ENCODE peak calls at places on chromosomes 2 and 18, in seven cellular contexts. U, F, E, S, L, T and I are unnamed samples.
A peak's percentile ranks its signal among the peaks of the same experiment; 100 is the strongest.

GRCh38 chr2:208049006-208049405 is 23.7 kb upstream of the PLEKHM3 start:
- DNase-seq in E (no peak), U (no peak), S (no peak), L (no peak), F (no peak), T (no peak), I (no peak)

GRCh38 chr2:240250985-240251847 is 110.8 kb upstream of the OTOS start:
- DNase-seq in E (peak; percentile 97), F (no peak), U (peak; percentile 38), S (peak; percentile 78), L (peak; percentile 94), T (peak; percentile 97), I (no peak)

GRCh38 chr2:176122633-176123482 is at the start of gene HOXD9:
- DNase-seq in L (peak; percentile 91), U (no peak), F (no peak), T (peak; percentile 60), E (peak; percentile 83), S (peak; percentile 67), I (peak; percentile 39)

GRCh38 chr2:41877114-41877513 is 170.7 kb upstream of the PKDCC start:
- DNase-seq in L (no peak), E (no peak), T (no peak), F (no peak), U (no peak), S (no peak), I (no peak)

GRCh38 chr2:48131503-48132293 is 225.4 kb upstream of the FBXO11 start:
- DNase-seq in T (no peak), U (no peak), E (no peak), S (no peak), L (peak; percentile 81), F (no peak), I (no peak)

GRCh38 chr2:207600211-207600610 is 25.0 kb downstream of the METTL21A start:
- DNase-seq in F (no peak), E (no peak), U (no peak), T (no peak), L (peak; percentile 34), S (no peak), I (no peak)

GRCh38 chr2:236943841-236944513 is 141.7 kb upstream of the COPS8 start:
- DNase-seq in E (no peak), U (no peak), S (no peak), F (no peak), T (no peak), L (no peak), I (no peak)

GRCh38 chr2:175228179-175228578 is 46.7 kb upstream of the ATP5MC3 start:
- DNase-seq in S (no peak), L (no peak), U (no peak), F (no peak), T (no peak), E (no peak), I (no peak)

GRCh38 chr2:199379251-199379650 is 78.5 kb downstream of the SATB2 start:
- DNase-seq in E (no peak), F (no peak), T (no peak), L (peak; percentile 42), S (no peak), U (no peak), I (peak; percentile 57)

GRCh38 chr18:48750485-48751175 is 200.1 kb downstream of the SMAD7 start:
- DNase-seq in T (no peak), L (peak; percentile 57), F (no peak), S (no peak), E (no peak), U (no peak), I (no peak)

GRCh38 chr2:37779123-37779522 is 107.7 kb upstream of the CDC42EP3 start:
- DNase-seq in T (no peak), L (no peak), U (no peak), S (no peak), F (no peak), E (no peak), I (no peak)
- H3K27ac ChIP-seq in T (no peak overlapping the region), L (no peak overlapping the region), U (no peak overlapping the region), S (no peak overlapping the region), F (no peak overlapping the region), E (no peak overlapping the region), I (no peak overlapping the region)

DNA sequence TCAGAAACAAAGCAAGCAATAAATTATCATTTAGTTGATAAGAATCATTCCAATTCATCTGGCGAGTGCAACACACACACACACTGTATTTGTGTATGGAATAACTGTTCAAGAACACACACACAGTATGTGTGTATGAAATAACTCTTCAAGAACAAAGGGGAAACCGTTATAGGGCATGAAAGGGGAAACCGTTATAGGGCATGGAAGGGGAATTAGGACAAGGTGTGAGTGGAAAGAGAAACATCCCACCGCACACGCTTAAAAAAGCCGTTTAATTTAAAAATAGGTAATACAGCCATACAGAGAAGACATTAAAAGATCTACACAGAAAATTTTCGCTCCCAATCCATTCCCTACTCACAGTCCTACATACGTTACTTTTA is 607 bp upstream of the TSN start:
- DNase-seq in E (no peak), L (no peak), S (no peak), U (no peak), F (no peak), T (no peak), I (no peak)
- H3K27ac ChIP-seq in E (no peak overlapping the region), L (no peak overlapping the region), S (no peak overlapping the region), U (no peak overlapping the region), F (no peak overlapping the region), T (peak overlapping the region; percentile 82), I (no peak overlapping the region)

GRCh38 chr2:216691210-216691741 is 4.1 kb downstream of the IGFBP5 start:
- DNase-seq in E (peak; percentile 79), U (peak; percentile 54), S (peak; percentile 77), T (peak; percentile 74), F (no peak), L (peak; percentile 81), I (no peak)
- H3K27ac ChIP-seq in E (peak overlapping the region; percentile 58), U (peak overlapping the region; percentile 97), S (no peak overlapping the region), T (peak overlapping the region; percentile 93), F (no peak overlapping the region), L (peak overlapping the region; percentile 78), I (no peak overlapping the region)

DNA sequence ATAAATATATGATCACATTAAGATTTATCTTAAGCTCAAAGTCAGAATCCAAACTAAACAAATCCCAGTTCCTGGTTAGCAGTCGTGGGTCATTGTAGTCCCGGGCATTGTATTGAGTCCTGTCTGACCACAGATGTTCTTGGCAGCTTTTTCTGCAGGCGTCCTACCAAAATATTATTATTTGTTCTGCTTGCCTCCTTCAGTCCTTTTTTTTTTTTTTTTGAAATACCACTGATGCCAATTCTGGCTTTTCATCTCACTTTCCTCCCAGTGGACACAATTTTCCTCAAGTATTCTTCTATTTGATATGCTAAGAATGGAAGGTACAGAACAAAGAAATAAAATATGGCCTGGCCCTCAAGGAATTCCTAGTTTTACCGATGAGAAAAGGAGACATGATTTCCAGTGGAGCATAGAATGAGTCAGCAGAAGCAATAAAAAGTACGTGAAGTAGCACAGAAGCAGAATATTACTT is 151.6 kb downstream of the CSRNP3 start:
- DNase-seq in T (no peak), F (no peak), L (peak; percentile 49), S (no peak), U (no peak), E (peak; percentile 25), I (no peak)
- H3K27ac ChIP-seq in T (no peak overlapping the region), F (no peak overlapping the region), L (no peak overlapping the region), S (no peak overlapping the region), U (no peak overlapping the region), E (peak overlapping the region; percentile 41), I (no peak overlapping the region)

GRCh38 chr18:54251606-54252400 is 17.5 kb upstream of the POLI start:
- DNase-seq in F (no peak), T (no peak), U (peak; percentile 55), E (no peak), S (no peak), L (no peak), I (no peak)
- H3K27ac ChIP-seq in F (peak overlapping the region; percentile 53), T (peak overlapping the region; percentile 1), U (no peak overlapping the region), E (no peak overlapping the region), S (no peak overlapping the region), L (no peak overlapping the region), I (no peak overlapping the region)

GRCh38 chr18:35871337-35871736 is 101.1 kb upstream of the RMP24 start:
- DNase-seq in T (no peak), E (no peak), F (no peak), L (no peak), S (no peak), U (no peak), I (no peak)

DNA sequence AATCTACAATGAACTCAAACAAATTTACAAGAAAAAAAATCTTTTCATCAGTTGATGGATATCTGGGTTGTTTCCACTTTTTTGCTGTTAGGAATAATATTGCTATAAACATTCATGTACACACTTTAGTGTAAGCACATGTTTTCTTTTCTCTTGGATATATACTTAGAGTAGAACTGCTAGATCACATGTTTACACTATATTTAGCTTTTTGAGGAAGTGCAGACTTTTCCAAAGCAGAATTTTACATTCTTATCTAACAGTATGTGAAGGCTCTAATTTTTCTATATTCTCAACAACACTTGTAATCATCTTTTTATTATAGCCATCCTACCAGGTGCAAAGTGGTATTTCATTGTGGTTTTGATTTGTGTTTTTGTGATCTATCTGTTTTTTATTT is 103.6 kb upstream of the RMP24 start:
- DNase-seq in S (no peak), F (no peak), L (no peak), U (no peak), T (no peak), E (no peak), I (no peak)
- H3K27ac ChIP-seq in S (no peak overlapping the region), F (no peak overlapping the region), L (no peak overlapping the region), U (no peak overlapping the region), T (no peak overlapping the region), E (no peak overlapping the region), I (no peak overlapping the region)

DNA sequence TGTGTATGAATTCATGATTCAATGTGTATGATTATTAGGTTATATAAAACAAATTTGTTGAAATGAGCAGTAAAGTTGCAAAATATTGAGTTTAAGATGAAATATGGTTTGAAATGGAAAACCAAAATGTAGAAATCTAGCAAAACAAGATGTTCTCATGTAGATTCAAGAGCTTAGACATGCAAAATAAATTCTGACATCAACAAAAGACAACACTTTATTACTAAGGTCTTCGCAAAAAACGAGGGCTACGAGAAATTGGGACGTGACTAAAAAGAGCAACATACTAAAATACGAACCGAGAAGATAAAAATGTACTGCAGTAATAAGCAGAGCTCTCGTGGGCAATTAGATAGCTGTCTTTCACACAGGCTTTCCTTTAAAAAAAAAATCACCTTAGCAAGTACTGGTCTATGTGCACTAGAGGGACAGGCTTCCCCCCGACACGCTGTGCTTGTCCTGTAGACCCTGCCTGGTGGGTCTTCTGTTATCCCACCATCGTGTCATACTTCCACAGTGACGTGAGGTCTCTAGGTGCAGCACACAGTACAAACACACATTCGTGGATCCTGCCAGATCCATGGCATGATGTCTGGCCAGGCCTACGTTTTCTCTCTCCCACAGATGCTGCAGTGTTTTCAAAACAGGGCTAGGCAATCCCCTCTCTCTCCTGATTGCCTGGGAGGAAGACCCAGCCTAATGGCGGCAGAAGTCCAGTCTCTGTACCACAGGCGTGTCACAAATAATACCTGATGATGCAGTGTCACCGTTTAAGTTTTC is 240.8 kb downstream of the TCF4 start:
- DNase-seq in F (no peak), U (no peak), T (no peak), E (no peak), L (no peak), S (no peak), I (no peak)
- H3K27ac ChIP-seq in F (no peak overlapping the region), U (peak overlapping the region; percentile 37), T (peak overlapping the region; percentile 32), E (no peak overlapping the region), L (no peak overlapping the region), S (no peak overlapping the region), I (no peak overlapping the region)